ENCODE peak calls at places on chromosomes 3 and 15, in four cellular contexts. M is OCI-LY7, N is heart left ventricle, U is thoracic aorta. K is an unnamed sample.

GRCh38 chr15:35450492-35450891 is 95.5 kb downstream of the DPH6 start:
- DNase-seq in M (no peak), N (no peak), U (no peak), K (no peak)

GRCh38 chr3:144018776-144019175 is 47.2 kb downstream of the DIPK2A start:
- DNase-seq in M (no peak), N (no peak), U (no peak), K (no peak)

GRCh38 chr3:59759298-59760169 is 709.7 kb upstream of the CFAP20DC start:
- DNase-seq in M (no peak), N (no peak), U (no peak), K (no peak)

GRCh38 chr15:33956397-33956796 is 11.9 kb upstream of the CHRM5 start:
- DNase-seq in M (no peak), N (no peak), U (no peak), K (no peak)

GRCh38 chr15:42107483-42107882 is 13.1 kb upstream of the PLA2G4D start:
- DNase-seq in M (peak), N (no peak), U (no peak), K (peak)

GRCh38 chr3:123069021-123069381 is 2.2 kb downstream of the PDIA5 start:
- DNase-seq in M (no peak), N (no peak), U (no peak), K (no peak)

GRCh38 chr3:179558742-179559364 is 3.9 kb upstream of the ACTL6A start:
- DNase-seq in M (peak), N (peak), U (no peak), K (peak)

GRCh38 chr15:92801774-92802464 is 98.2 kb upstream of the CHD2 start:
- DNase-seq in M (no peak), N (peak), U (no peak), K (no peak)

GRCh38 chr3:190575441-190576190 is 61.7 kb downstream of the IL1RAP start:
- DNase-seq in M (no peak), N (peak), U (no peak), K (peak)

GRCh38 chr15:62957130-62957529 is 85.4 kb upstream of the TPM1 start:
- DNase-seq in M (no peak), N (no peak), U (no peak), K (no peak)

GRCh38 chr15:35293353-35294130 is 208.4 kb upstream of the NANOGP8 start:
- DNase-seq in M (no peak), N (no peak), U (no peak), K (no peak)

GRCh38 chr3:100556656-100557310 is 52.6 kb upstream of the ADGRG7 start:
- DNase-seq in M (no peak), N (no peak), U (no peak), K (no peak)

GRCh38 chr15:65512189-65512588 is 5.3 kb downstream of the DPP8 start:
- DNase-seq in M (no peak), N (no peak), U (no peak), K (no peak)

GRCh38 chr3:45582407-45582806 is 12.1 kb upstream of the LIMD1 start:
- DNase-seq in M (no peak), N (no peak), U (no peak), K (no peak)

GRCh38 chr15:35209838-35210237 is 124.7 kb upstream of the NANOGP8 start:
- DNase-seq in M (no peak), N (no peak), U (no peak), K (no peak)

GRCh38 chr3:108471346-108471935 is 39.0 kb downstream of the MYH15 start:
- DNase-seq in M (no peak), N (no peak), U (no peak), K (no peak)

GRCh38 chr15:79973445-79974180 is 2.6 kb upstream of the BCL2A1 start:
- DNase-seq in M (peak), N (no peak), U (no peak), K (peak)

GRCh38 chr15:67164811-67165652 is 89.4 kb downstream of the AAGAB start:
- DNase-seq in M (no peak), N (peak), U (peak), K (no peak)

GRCh38 chr3:98329392-98330124 is 24.1 kb upstream of the OR5K4 start:
- DNase-seq in M (peak), N (peak), U (no peak), K (peak)

GRCh38 chr3:172270767-172271166 is 177.5 kb downstream of the GHSR start:
- DNase-seq in M (peak), N (no peak), U (no peak), K (no peak)

GRCh38 chr3:42140665-42141203 is 49.6 kb downstream of the TRAK1 start:
- DNase-seq in M (no peak), N (no peak), U (no peak), K (no peak)

GRCh38 chr3:76044601-76045600 is 259.6 kb upstream of the ZNF717 start:
- DNase-seq in M (peak), N (peak), U (no peak), K (peak)

GRCh38 chr3:167172377-167172776 is 207.7 kb downstream of the ZBBX start:
- DNase-seq in M (no peak), N (no peak), U (no peak), K (no peak)

GRCh38 chr3:187066228-187066995 is 72.9 kb downstream of the RPL39L start:
- DNase-seq in M (peak), N (peak), U (no peak), K (peak)

GRCh38 chr3:57128863-57129602 is 36.1 kb downstream of the IL17RD start:
- DNase-seq in M (no peak), N (no peak), U (no peak), K (no peak)

GRCh38 chr3:162534431-162534830 is 1037.8 kb downstream of the OTOL1 start:
- DNase-seq in M (no peak), N (no peak), U (no peak), K (no peak)

GRCh38 chr3:29164825-29165224 is 116.0 kb upstream of the RBMS3 start:
- DNase-seq in M (no peak), N (no peak), U (no peak), K (no peak)

GRCh38 chr3:15384510-15385237 is 42.7 kb downstream of the METTL6 start:
- DNase-seq in M (peak), N (no peak), U (no peak), K (no peak)

GRCh38 chr3:21638488-21638887 is 112.5 kb downstream of the ZNF385D start:
- DNase-seq in M (no peak), N (no peak), U (no peak), K (no peak)

GRCh38 chr15:88630141-88630721 is 8.6 kb upstream of the ISG20 start:
- DNase-seq in M (no peak), N (no peak), U (no peak), K (no peak)

GRCh38 chr15:83733691-83734090 is 79.8 kb downstream of the ADAMTSL3 start:
- DNase-seq in M (no peak), N (no peak), U (no peak), K (no peak)

GRCh38 chr3:65354880-65355279 is 667.1 kb upstream of the ADAMTS9 start:
- DNase-seq in M (no peak), N (no peak), U (no peak), K (no peak)

GRCh38 chr3:124699686-124700396 is 30.4 kb upstream of the UMPS start:
- DNase-seq in M (no peak), N (peak), U (no peak), K (no peak)
- H3K4me3 ChIP-seq in M (no peak), N (no peak), U (no peak), K (no peak)

GRCh38 chr3:53585042-53585441 is 90.6 kb downstream of the CACNA1D start:
- DNase-seq in M (no peak), N (no peak), U (no peak), K (no peak)

GRCh38 chr3:53581671-53582070 is 87.3 kb downstream of the CACNA1D start:
- DNase-seq in M (no peak), N (no peak), U (no peak), K (peak)

GRCh38 chr3:53579636-53580035 is 85.2 kb downstream of the CACNA1D start:
- DNase-seq in M (no peak), N (no peak), U (no peak), K (no peak)

GRCh38 chr3:53588122-53588521 is 93.7 kb downstream of the CACNA1D start:
- DNase-seq in M (no peak), N (no peak), U (no peak), K (no peak)

GRCh38 chr3:53583161-53583690 is 88.8 kb downstream of the CACNA1D start:
- DNase-seq in M (no peak), N (no peak), U (no peak), K (no peak)
- H3K4me3 ChIP-seq in M (no peak), N (no peak), U (no peak), K (no peak)

GRCh38 chr3:160756907-160757623 is 1.0 kb downstream of the PPM1L start:
- DNase-seq in M (no peak), N (peak), U (no peak), K (no peak)

GRCh38 chr3:160755776-160756304 is at the start of gene PPM1L:
- DNase-seq in M (peak), N (peak), U (peak), K (peak)

GRCh38 chr3:160758929-160759577 is 3.0 kb downstream of the PPM1L start:
- DNase-seq in M (peak), N (no peak), U (no peak), K (no peak)

GRCh38 chr3:160754855-160755747 is 930 bp upstream of the PPM1L start:
- DNase-seq in M (peak), N (peak), U (peak), K (peak)

GRCh38 chr3:160757624-160758106 is 1.6 kb downstream of the PPM1L start:
- DNase-seq in M (peak), N (no peak), U (no peak), K (no peak)
- H3K4me3 ChIP-seq in M (peak), N (peak), U (peak), K (no peak)

GRCh38 chr15:61421470-61421869 is 192.4 kb upstream of the RORA start:
- DNase-seq in M (no peak), N (no peak), U (no peak), K (no peak)

GRCh38 chr15:61422773-61423172 is 193.7 kb upstream of the RORA start:
- DNase-seq in M (no peak), N (no peak), U (no peak), K (no peak)

GRCh38 chr15:61420546-61420945 is 191.4 kb upstream of the RORA start:
- DNase-seq in M (no peak), N (no peak), U (no peak), K (no peak)

GRCh38 chr15:61421938-61422337 is 192.8 kb upstream of the RORA start:
- DNase-seq in M (no peak), N (no peak), U (no peak), K (no peak)

DNA sequence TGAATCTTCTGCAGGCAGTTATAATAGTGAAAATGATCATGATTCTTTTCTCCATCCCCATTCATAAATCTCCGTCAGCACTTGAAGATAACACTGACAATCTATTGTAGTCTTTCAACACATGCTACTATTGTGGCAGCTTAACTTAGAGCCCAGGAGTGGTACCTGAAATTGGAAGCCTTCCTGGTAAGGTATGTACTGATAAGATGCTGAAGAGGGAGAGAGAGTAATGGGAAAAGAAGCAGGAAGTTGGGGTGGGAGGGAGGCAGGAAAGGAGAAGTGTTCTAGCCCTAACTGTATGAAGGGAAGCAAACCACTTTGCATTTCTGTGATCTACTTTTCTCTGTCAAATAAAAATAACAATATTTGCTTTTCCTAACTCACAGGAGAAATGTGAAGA is 197.4 kb upstream of the RORA start:
- DNase-seq in M (no peak), N (no peak), U (no peak), K (no peak)
- H3K4me3 ChIP-seq in M (no peak), N (no peak), U (no peak), K (no peak)

GRCh38 chr15:95326689-95327525 is 1003.6 kb upstream of the NR2F2 start:
- DNase-seq in M (no peak), N (peak), U (no peak), K (no peak)

GRCh38 chr15:95323798-95324197 is 1006.7 kb upstream of the NR2F2 start:
- DNase-seq in M (no peak), N (peak), U (no peak), K (no peak)

GRCh38 chr15:95327661-95328060 is 1002.8 kb upstream of the NR2F2 start:
- DNase-seq in M (no peak), N (no peak), U (no peak), K (no peak)

GRCh38 chr15:95324596-95325135 is 1005.8 kb upstream of the NR2F2 start:
- DNase-seq in M (no peak), N (no peak), U (no peak), K (no peak)

DNA sequence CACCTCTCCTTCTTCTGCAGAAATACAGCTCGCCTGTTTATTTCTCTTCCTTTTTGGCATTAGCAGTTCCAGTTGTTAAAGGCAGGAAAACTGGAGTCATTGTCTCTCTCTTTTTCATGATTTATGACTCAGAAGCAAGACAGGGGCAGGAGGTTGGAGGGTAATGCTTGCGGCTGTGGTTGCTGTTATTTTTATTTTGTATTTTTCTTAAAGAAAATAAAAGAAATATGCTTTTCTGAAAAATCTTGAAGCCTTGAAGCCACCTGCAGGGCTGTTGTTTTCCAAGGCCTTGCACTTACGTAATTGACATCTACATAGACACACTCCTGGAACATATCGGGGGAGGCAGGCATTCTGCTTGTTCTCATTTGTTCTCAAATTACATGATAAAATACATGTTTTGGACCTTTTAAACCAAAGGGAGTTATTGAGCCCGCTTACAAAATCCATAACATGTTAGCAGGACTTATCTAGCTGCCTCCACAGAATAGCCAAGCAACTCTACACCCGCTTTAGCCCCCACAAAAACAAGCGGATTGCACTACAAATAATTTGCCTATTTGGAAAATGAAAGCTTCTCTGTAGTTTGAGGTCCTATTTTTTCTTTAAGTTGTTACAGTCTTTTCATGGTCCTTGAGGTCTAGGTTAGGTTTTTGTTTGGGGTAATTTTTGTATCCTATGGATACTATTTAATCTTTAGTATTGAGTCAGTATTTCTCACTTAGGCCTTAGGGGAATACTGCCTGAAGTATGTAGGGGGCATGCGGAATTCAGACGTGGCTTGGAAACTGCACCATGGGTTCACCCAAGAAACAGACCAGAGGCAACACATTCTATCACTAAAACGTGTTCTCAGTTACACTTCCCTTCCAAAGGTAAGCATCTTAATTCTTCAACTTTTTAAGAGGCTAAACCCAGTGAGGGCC is 1004.5 kb upstream of the NR2F2 start:
- DNase-seq in M (no peak), N (no peak), U (no peak), K (no peak)
- H3K4me3 ChIP-seq in M (no peak), N (peak), U (peak), K (no peak)

DNA sequence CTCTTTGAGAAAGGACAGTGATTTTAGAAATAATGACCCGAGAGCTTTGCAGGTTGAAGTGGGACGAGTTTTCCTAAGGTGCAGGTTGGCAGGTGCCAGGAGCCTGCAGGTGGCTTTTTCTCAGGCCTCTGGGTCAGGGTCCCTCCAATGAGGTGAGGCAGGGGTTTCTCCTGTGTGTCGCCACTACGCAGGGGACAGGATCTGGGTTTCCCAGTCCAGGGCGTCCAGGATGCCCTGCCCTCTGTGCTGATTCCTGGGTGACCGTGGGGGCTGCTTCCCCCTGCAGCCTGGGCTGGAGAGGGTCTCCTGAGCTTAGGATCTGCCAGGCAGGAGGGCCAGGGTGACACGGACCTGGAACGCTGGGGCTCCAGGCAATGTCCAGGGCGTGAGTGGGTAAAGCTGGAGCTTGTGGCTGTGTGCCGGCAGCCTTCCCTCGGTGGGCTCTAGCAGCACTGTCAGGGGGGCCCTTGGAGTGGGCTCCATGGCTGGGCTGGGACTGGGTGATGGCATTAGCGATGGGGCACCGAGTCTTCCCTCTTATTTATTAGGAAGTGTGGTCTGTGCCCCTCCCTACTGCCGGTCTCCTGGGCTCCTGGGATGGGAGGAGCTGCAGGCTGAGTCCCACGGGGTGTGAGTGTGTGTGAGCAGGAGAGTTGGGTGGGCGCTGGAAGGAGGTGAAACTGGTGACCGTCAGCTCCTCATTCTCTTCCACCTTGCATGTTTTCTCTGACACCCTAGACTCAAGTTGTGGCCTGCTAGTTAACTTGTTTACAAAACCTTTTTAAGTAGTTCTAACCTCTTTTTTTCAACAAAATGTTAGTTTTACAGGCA is 1.8 kb downstream of the APBA2 start:
- DNase-seq in M (no peak), N (no peak), U (no peak), K (no peak)
- H3K4me3 ChIP-seq in M (no peak), N (no peak), U (no peak), K (no peak)

DNA sequence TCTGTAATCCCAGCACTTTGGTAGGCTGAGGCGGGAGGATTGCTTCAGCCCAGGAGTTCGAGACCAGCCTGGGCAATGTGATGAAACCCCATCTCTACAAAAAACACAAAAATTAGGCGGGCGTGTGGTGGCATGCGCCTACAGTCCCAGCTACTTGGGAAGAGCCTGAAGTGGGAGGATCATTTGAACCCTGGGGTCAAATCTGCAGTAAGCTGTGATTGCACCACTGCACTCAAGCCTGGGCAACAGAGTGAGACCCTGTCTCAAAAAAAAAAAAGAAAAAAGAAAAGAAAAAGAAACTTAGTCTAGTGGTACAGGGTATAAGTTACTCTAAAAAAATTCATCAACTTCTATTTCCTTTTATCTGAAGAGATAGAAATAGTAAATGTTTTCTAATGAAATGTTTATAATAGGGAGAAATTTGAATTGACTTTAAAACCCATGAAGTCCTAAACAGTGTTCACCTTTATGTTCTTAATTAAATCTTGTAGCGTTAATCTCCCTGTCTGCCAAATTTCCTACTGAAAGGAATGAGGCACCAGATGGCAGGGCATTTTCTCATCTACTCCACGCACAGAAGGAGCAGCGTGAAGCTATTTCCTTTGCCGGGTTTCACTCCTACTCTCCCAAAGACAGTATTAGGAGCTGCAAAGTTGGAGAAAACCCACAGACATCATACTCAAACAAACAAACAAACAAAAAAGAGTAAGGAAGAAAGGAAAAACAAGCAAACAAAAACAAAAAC is 1.9 kb downstream of the PCLAF start:
- DNase-seq in M (no peak), N (no peak), U (no peak), K (no peak)
- H3K4me3 ChIP-seq in M (peak), N (no peak), U (no peak), K (peak)

GRCh38 chr15:101246824-101247745 is 4.8 kb downstream of the CHSY1 start:
- DNase-seq in M (no peak), N (no peak), U (no peak), K (no peak)
- H3K4me3 ChIP-seq in M (no peak), N (peak), U (peak), K (no peak)

GRCh38 chr3:164537485-164537884 is 540.8 kb downstream of the SI start:
- DNase-seq in M (no peak), N (no peak), U (no peak), K (no peak)

GRCh38 chr3:164539215-164539614 is 539.1 kb downstream of the SI start:
- DNase-seq in M (no peak), N (no peak), U (no peak), K (no peak)

GRCh38 chr3:164533275-164533674 is 545.0 kb downstream of the SI start:
- DNase-seq in M (no peak), N (no peak), U (no peak), K (no peak)
- H3K4me3 ChIP-seq in M (no peak), N (no peak), U (no peak), K (no peak)

K was measured in Jurkat, Clone E6-1.